ENCODE peak calls at places on chromosomes 1 and 21, in five cellular contexts. V, U, L, Z and S are unnamed samples.

GRCh38 chr1:6263716-6264115 is 2.8 kb upstream of the GPR153 start:
- DNase-seq in V (no peak), U (no peak), L (no peak), Z (no peak), S (no peak)

GRCh38 chr1:55143686-55144085 is 71.5 kb downstream of the USP24 start:
- DNase-seq in V (no peak), U (no peak), L (no peak), Z (no peak), S (no peak)

GRCh38 chr1:24908591-24909259 is 21.4 kb downstream of the RUNX3 start:
- DNase-seq in V (no peak), U (no peak), L (no peak), Z (no peak), S (no peak)

GRCh38 chr1:203186091-203186445 is 436 bp downstream of the CHI3L1 start:
- DNase-seq in V (no peak), U (no peak), L (no peak), Z (no peak), S (no peak)

GRCh38 chr1:18539171-18539570 is 58.4 kb downstream of the KLHDC7A start:
- DNase-seq in V (peak; percentile 11), U (no peak), L (no peak), Z (no peak), S (no peak)

GRCh38 chr1:145720878-145721671 is 1.8 kb downstream of the CD160 start:
- DNase-seq in V (peak; percentile 73), U (peak; percentile 57), L (peak; percentile 61), Z (peak; percentile 73), S (peak; percentile 4)

GRCh38 chr1:3368711-3369436 is 85.6 kb upstream of the ARHGEF16 start:
- DNase-seq in V (no peak), U (no peak), L (no peak), Z (no peak), S (no peak)

GRCh38 chr1:218660678-218661053 is 315.5 kb downstream of the TGFB2 start:
- DNase-seq in V (no peak), U (no peak), L (no peak), Z (no peak), S (peak; percentile 46)

GRCh38 chr1:192167941-192168685 is 9.9 kb downstream of the RGS18 start:
- DNase-seq in V (no peak), U (no peak), L (no peak), Z (no peak), S (peak; percentile 55)

GRCh38 chr1:205592443-205593003 is 39.3 kb downstream of the ELK4 start:
- DNase-seq in V (no peak), U (no peak), L (no peak), Z (no peak), S (no peak)

GRCh38 chr21:42298237-42298636 is 17.0 kb downstream of the TFF3 start:
- DNase-seq in V (no peak), U (no peak), L (no peak), Z (no peak), S (no peak)

GRCh38 chr1:231808990-231809389 is 182.4 kb downstream of the DISC1 start:
- DNase-seq in V (no peak), U (no peak), L (no peak), Z (no peak), S (peak; percentile 57)

GRCh38 chr1:119331915-119332314 is 36.7 kb upstream of the HAO2 start:
- DNase-seq in V (no peak), U (no peak), L (no peak), Z (no peak), S (no peak)

GRCh38 chr1:160374701-160375443 is 8.0 kb downstream of the NHLH1 start:
- DNase-seq in V (no peak), U (no peak), L (no peak), Z (peak; percentile 21), S (no peak)

GRCh38 chr1:93079685-93080141 is 630 bp downstream of the MTF2 start:
- DNase-seq in V (peak; percentile 13), U (no peak), L (peak; percentile 33), Z (peak; percentile 31), S (no peak)

GRCh38 chr1:153231363-153231762 is 14.0 kb downstream of the PRR9 start:
- DNase-seq in V (no peak), U (no peak), L (no peak), Z (no peak), S (no peak)

GRCh38 chr1:119611701-119612113 is 36.4 kb downstream of the ZNF697 start:
- DNase-seq in V (peak; percentile 95), U (peak; percentile 48), L (peak; percentile 58), Z (peak; percentile 62), S (no peak)

GRCh38 chr1:224922404-224923164 is 6.9 kb upstream of the DNAH14 start:
- DNase-seq in V (peak; percentile 37), U (peak; percentile 18), L (no peak), Z (peak; percentile 43), S (peak; percentile 23)

GRCh38 chr21:45264919-45265515 is 22.7 kb downstream of the POFUT2 start:
- DNase-seq in V (no peak), U (no peak), L (no peak), Z (no peak), S (no peak)